ENCODE peak calls at places on chromosomes 6 and 20, in eight cellular contexts. L is tibial artery; F is psoas muscle; W is heart left ventricle; T is neural progenitor cell; O is CD8-positive, alpha-beta T cell; G is heart right ventricle; C is AG04450. R is an unnamed sample. For H3K9me3 and H3K27me3, the result is how much of the 10 kb centered on the place peaks cover.

GRCh38 chr6:170211404-170212025 is 79.4 kb downstream of the DLL1 start:
- DNase-seq in L (peak), G (no peak), T (no peak), W (no peak), F (no peak), C (no peak), O (peak), R (no peak)

GRCh38 chr6:3789018-3789895 is 37.7 kb upstream of the PXDC1 start:
- DNase-seq in L (no peak), F (no peak), G (no peak), O (no peak), T (no peak), W (no peak), C (peak), R (no peak)

GRCh38 chr20:53657732-53658131 is 64.1 kb upstream of the ZNF217 start:
- DNase-seq in F (no peak), L (no peak), W (no peak), T (peak), O (no peak), C (no peak), G (no peak), R (no peak)

GRCh38 chr6:26215200-26216014 is 128.2 kb downstream of the HFE start:
- DNase-seq in F (no peak), C (no peak), T (peak), L (no peak), G (no peak), W (no peak), O (peak), R (peak)

GRCh38 chr6:16239798-16240123 is 1.4 kb downstream of the GMPR start:
- DNase-seq in O (no peak), G (no peak), L (peak), F (no peak), C (no peak), W (peak), T (peak), R (no peak)

GRCh38 chr6:136525586-136526195 is 24.5 kb downstream of the MAP7 start:
- DNase-seq in G (no peak), C (no peak), F (no peak), T (peak), O (no peak), L (no peak), W (no peak), R (peak)

GRCh38 chr6:43095939-43096338 is 19.8 kb downstream of the PTK7 start:
- DNase-seq in T (no peak), L (no peak), F (no peak), W (no peak), O (no peak), G (no peak), C (no peak), R (no peak)

GRCh38 chr6:138031850-138032249 is 75.4 kb downstream of the PERP start:
- DNase-seq in W (no peak), C (no peak), T (no peak), F (no peak), O (no peak), L (no peak), G (no peak), R (no peak)

GRCh38 chr6:79672631-79673065 is 41.5 kb downstream of the SH3BGRL2 start:
- DNase-seq in C (no peak), L (no peak), T (peak), O (no peak), G (no peak), W (no peak), F (no peak), R (no peak)

GRCh38 chr6:158018370-158018771 is 36.7 kb downstream of the SYNJ2 start:
- DNase-seq in F (no peak), L (no peak), C (no peak), T (no peak), W (no peak), O (no peak), G (no peak), R (no peak)

GRCh38 chr20:45842169-45842812 is 8.7 kb downstream of the SNX21 start:
- DNase-seq in L (no peak), C (no peak), W (no peak), G (no peak), O (no peak), T (no peak), F (no peak), R (no peak)

GRCh38 chr20:48126227-48126740 is 341.0 kb upstream of the SULF2 start:
- DNase-seq in C (no peak), O (no peak), L (no peak), G (no peak), F (no peak), W (no peak), T (no peak), R (no peak)

GRCh38 chr6:129510930-129511329 is 199.0 kb downstream of the ARHGAP18 start:
- DNase-seq in F (no peak), T (no peak), G (no peak), O (no peak), C (no peak), L (no peak), W (no peak), R (no peak)

GRCh38 chr6:83590413-83590812 is 78.1 kb downstream of the PRSS35 start:
- DNase-seq in O (no peak), G (no peak), L (no peak), T (no peak), C (no peak), W (no peak), F (no peak), R (no peak)

GRCh38 chr6:31775184-31775583 is 1.9 kb downstream of the VWA7 start:
- DNase-seq in T (no peak), O (no peak), F (no peak), C (no peak), G (no peak), L (no peak), W (no peak), R (no peak)

GRCh38 chr20:50470249-50470858 is 39.8 kb upstream of the PTPN1 start:
- DNase-seq in L (no peak), C (no peak), T (no peak), O (no peak), W (no peak), F (no peak), G (no peak), R (no peak)

GRCh38 chr6:75155586-75155985 is 50.3 kb downstream of the COL12A1 start:
- DNase-seq in W (no peak), L (no peak), C (no peak), T (no peak), G (no peak), O (no peak), F (no peak), R (no peak)

GRCh38 chr6:39072830-39073229 is 24.2 kb downstream of the GLP1R start:
- DNase-seq in C (no peak), T (no peak), G (no peak), O (no peak), W (no peak), L (no peak), F (no peak), R (no peak)

GRCh38 chr6:50936277-50936681 is 117.6 kb downstream of the TFAP2B start:
- DNase-seq in C (no peak), O (no peak), W (no peak), T (peak), G (no peak), L (no peak), F (no peak), R (peak)

GRCh38 chr20:11261533-11262000 is 587.8 kb upstream of the JAG1 start:
- DNase-seq in W (no peak), T (no peak), O (no peak), F (no peak), C (peak), G (no peak), L (no peak), R (no peak)

GRCh38 chr20:57514273-57514751 is 10.6 kb downstream of the CTCFL start:
- DNase-seq in T (peak), F (peak), L (peak), W (peak), O (peak), G (peak), C (peak), R (peak)

GRCh38 chr20:8523684-8524083 is 391.6 kb downstream of the PLCB1 start:
- DNase-seq in O (no peak), G (no peak), T (peak), C (no peak), W (no peak), F (no peak), L (no peak), R (peak)

DNA sequence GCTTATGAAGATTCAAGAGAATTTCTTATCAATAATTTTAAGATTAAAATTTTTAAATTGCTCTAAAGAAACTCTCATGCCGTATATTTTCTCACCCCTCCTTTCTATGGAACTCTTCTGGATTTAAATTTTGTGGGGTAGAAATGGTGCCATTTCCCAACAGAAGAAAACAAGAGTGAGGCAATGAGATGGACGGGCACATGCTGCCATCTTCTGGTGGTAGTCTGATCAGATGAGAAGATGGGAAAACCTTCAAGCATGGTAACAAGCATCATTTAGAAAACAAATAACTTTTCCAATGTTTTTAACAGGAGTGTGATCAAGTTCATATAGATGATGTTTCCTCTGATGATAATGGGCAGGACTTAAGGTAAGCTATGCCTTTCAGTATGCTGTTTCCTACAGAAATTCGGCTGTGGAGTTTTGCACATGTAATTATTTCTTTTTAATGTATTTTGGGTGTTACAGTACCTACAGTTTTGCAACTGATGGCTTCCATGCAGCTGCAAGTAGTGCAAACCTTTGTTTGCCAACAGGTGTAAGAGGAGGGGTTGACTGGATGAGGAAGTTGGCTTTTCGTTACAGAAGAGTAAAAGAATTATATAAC is 271.4 kb downstream of the EYA4 start:
- DNase-seq in T (peak), O (no peak), W (no peak), C (peak), F (peak), L (peak), G (peak), R (peak)
- TF ChIP-seq CTCF in T (peak), O (no peak), W (peak), C (peak), F (peak), L (peak), G (peak), R (peak)

GRCh38 chr20:55649254-55649653 is 356.1 kb downstream of the CBLN4 start:
- DNase-seq in G (no peak), F (no peak), T (peak), L (no peak), C (no peak), W (no peak), O (no peak), R (no peak)
- H3K9me3 ChIP-seq in G (under half), F (under half), T (under half), L (under half), C (under half), W (under half), O (under half), R (under half)

DNA sequence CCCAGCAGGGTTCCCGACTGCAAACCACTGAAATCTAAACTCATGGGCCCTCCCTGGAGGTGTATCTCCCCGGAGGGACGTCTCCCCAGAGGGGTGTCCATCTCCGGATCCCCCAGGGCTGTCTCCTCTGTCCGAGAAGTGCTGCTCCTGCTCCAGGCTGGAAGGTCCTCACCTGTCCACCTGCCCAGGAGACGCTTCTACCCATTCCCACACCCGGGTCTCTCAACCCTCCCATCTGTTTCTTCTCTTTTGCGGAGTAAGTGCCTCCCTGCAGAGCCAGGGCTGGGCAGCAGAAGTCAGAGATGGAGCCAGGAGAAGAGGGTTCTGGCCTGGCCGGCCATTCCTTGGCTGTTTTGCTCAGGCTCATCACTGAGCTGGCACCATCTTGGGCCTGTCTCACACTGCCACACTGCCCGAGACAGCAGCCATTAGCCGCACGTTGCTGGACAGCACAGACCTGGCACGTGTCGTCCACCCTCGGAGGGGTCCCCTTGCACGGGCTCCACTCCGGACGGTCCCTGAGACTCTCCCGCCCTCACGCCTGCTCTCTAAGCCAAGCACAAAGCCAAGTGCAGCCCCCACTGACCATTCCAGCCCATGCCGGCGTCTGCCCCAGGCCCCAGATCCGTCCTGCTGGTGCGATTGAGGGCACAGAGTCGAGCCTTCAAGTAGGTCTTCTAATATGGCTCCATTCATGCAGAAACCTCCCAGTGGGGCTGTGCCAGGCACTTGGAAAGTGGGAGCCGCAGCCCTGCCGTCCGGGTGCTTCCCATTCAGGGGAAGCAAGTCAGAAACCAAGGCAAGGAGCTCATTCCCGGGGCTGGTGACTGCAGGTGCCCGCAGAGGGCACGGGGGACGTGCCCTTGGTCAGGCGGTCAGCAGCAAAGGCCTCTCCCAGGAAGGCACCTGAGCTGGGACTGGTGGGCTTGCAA is 367.7 kb downstream of the TAF4 start:
- DNase-seq in F (no peak), G (no peak), L (no peak), W (no peak), C (no peak), O (no peak), T (no peak), R (no peak)
- H3K27me3 ChIP-seq in F (under half), G (under half), L (under half), W (under half), C (under half), O (under half), T (under half), R (under half)

GRCh38 chr6:73706971-73707370 is 11.0 kb downstream of the CD109 start:
- DNase-seq in C (no peak), W (no peak), O (no peak), L (no peak), T (no peak), G (no peak), F (no peak), R (no peak)
- TF ChIP-seq CTCF in C (no peak), W (no peak), O (no peak), L (no peak), T (no peak), G (no peak), F (no peak), R (no peak)

DNA sequence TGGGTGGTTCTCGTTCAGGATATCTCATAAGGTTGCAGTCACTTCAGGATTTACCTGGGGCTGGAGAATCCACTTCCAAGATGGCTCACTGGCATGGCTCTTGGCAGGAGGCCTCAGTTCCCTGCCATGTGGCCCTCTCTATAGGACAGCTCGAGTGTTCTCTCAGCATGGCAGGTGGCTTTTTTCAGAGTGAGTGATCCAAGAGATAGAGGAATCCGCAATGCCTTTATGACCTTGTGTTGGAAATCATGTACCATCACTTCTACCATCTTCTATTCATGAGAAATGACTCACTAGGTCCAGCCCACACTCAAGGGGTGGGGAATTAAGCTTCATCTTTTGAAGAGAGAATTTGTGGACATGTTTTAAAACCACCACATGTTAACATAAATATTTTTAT is 37.8 kb downstream of the PPP1R16B start:
- DNase-seq in O (no peak), F (no peak), T (no peak), G (no peak), L (no peak), C (no peak), W (no peak), R (peak)
- H3K9me3 ChIP-seq in O (under half), F (under half), T (under half), G (under half), L (under half), C (under half), W (under half), R (under half)

GRCh38 chr20:63473555-63474449 is 1.3 kb upstream of the KCNQ2 start:
- DNase-seq in C (no peak), O (no peak), L (no peak), G (no peak), W (no peak), F (no peak), T (no peak), R (no peak)
- H3K27me3 ChIP-seq in C (half or more), O (under half), L (under half), G (half or more), W (half or more), F (half or more), T (under half), R (under half)

GRCh38 chr6:84762941-84763396 is 1.4 kb downstream of the TBX18 start:
- DNase-seq in T (peak), L (no peak), G (peak), C (no peak), W (no peak), F (peak), O (no peak), R (peak)
- TF ChIP-seq CTCF in T (no peak), L (no peak), G (no peak), C (no peak), W (no peak), F (no peak), O (no peak), R (no peak)

GRCh38 chr20:13384132-13384531 is 163.1 kb downstream of the ISM1 start:
- DNase-seq in G (no peak), W (no peak), L (no peak), C (no peak), T (no peak), F (no peak), O (no peak), R (no peak)
- H3K9me3 ChIP-seq in G (under half), W (under half), L (under half), C (under half), T (under half), F (under half), O (under half), R (under half)

GRCh38 chr20:38872491-38873049 is 53.6 kb upstream of the FAM83D start:
- DNase-seq in L (no peak), C (no peak), O (no peak), T (no peak), W (no peak), F (no peak), G (no peak), R (no peak)

GRCh38 chr20:38871560-38871953 is 54.7 kb upstream of the FAM83D start:
- DNase-seq in G (no peak), O (no peak), T (no peak), W (no peak), C (no peak), F (no peak), L (no peak), R (no peak)

GRCh38 chr20:38874460-38875169 is 51.6 kb upstream of the FAM83D start:
- DNase-seq in G (no peak), T (no peak), L (no peak), C (no peak), O (peak), W (no peak), F (no peak), R (no peak)

GRCh38 chr20:38872036-38872435 is 54.2 kb upstream of the FAM83D start:
- DNase-seq in C (no peak), L (no peak), W (no peak), F (no peak), T (no peak), G (no peak), O (no peak), R (no peak)

GRCh38 chr20:38873050-38873581 is 53.1 kb upstream of the FAM83D start:
- DNase-seq in O (peak), W (no peak), G (no peak), T (no peak), L (no peak), C (no peak), F (no peak), R (no peak)
- H3K27me3 ChIP-seq in O (under half), W (under half), G (under half), T (under half), L (under half), C (under half), F (under half), R (under half)

GRCh38 chr20:63438121-63438520 is 34.3 kb downstream of the KCNQ2 start:
- DNase-seq in L (no peak), W (no peak), F (no peak), O (no peak), T (no peak), C (no peak), G (no peak), R (no peak)
- TF ChIP-seq CTCF in L (no peak), W (no peak), F (no peak), O (no peak), T (no peak), C (no peak), G (no peak), R (no peak)

R was measured in BE2C.